ENCODE peak calls at places on chromosomes 2 and 18, in nine cellular contexts. One of them, this sample, is unnamed.

GRCh38 chr18:71529708-71530303 is 1014.3 kb downstream of the CBLN2 start:
- DNase-seq in mesendoderm: no peak
- DNase-seq in SJSA1: no peak
- DNase-seq in pancreas: no peak
- DNase-seq in tibial nerve: no peak
- DNase-seq in H9: no peak
- DNase-seq in thoracic aorta: no peak
- DNase-seq in foreskin keratinocyte: peak; percentile 20
- DNase-seq in psoas muscle: no peak
- DNase-seq in this sample: no peak

GRCh38 chr2:33110461-33110860 is 163.7 kb downstream of the LTBP1 start:
- DNase-seq in mesendoderm: no peak
- DNase-seq in foreskin keratinocyte: no peak
- DNase-seq in SJSA1: no peak
- DNase-seq in thoracic aorta: no peak
- DNase-seq in tibial nerve: no peak
- DNase-seq in psoas muscle: no peak
- DNase-seq in pancreas: no peak
- DNase-seq in H9: no peak
- DNase-seq in this sample: no peak

GRCh38 chr18:7071600-7071999 is 46.0 kb downstream of the LAMA1 start:
- DNase-seq in mesendoderm: no peak
- DNase-seq in pancreas: no peak
- DNase-seq in H9: no peak
- DNase-seq in foreskin keratinocyte: no peak
- DNase-seq in psoas muscle: no peak
- DNase-seq in SJSA1: no peak
- DNase-seq in tibial nerve: no peak
- DNase-seq in thoracic aorta: no peak
- DNase-seq in this sample: no peak

GRCh38 chr18:13710460-13710859 is 15.9 kb downstream of the FAM210A start:
- DNase-seq in pancreas: no peak
- DNase-seq in SJSA1: no peak
- DNase-seq in tibial nerve: no peak
- DNase-seq in thoracic aorta: no peak
- DNase-seq in H9: no peak
- DNase-seq in foreskin keratinocyte: peak; percentile 100
- DNase-seq in psoas muscle: no peak
- DNase-seq in mesendoderm: no peak
- DNase-seq in this sample: no peak

GRCh38 chr18:9323750-9324445 is 10.7 kb upstream of the TWSG1 start:
- DNase-seq in pancreas: no peak
- DNase-seq in psoas muscle: no peak
- DNase-seq in mesendoderm: no peak
- DNase-seq in foreskin keratinocyte: peak; percentile 79
- DNase-seq in thoracic aorta: no peak
- DNase-seq in SJSA1: no peak
- DNase-seq in tibial nerve: no peak
- DNase-seq in H9: no peak
- DNase-seq in this sample: no peak

GRCh38 chr18:48764452-48764851 is 186.3 kb downstream of the SMAD7 start:
- DNase-seq in SJSA1: no peak
- DNase-seq in tibial nerve: no peak
- DNase-seq in H9: no peak
- DNase-seq in pancreas: no peak
- DNase-seq in thoracic aorta: no peak
- DNase-seq in foreskin keratinocyte: no peak
- DNase-seq in mesendoderm: no peak
- DNase-seq in psoas muscle: peak; percentile 20
- DNase-seq in this sample: no peak

GRCh38 chr2:173550143-173550542 is 195.5 kb downstream of the CDCA7 start:
- DNase-seq in psoas muscle: no peak
- DNase-seq in H9: no peak
- DNase-seq in foreskin keratinocyte: no peak
- DNase-seq in tibial nerve: no peak
- DNase-seq in mesendoderm: no peak
- DNase-seq in pancreas: no peak
- DNase-seq in thoracic aorta: no peak
- DNase-seq in SJSA1: peak; percentile 62
- DNase-seq in this sample: no peak

GRCh38 chr2:190804182-190804795 is 76.3 kb upstream of the GLS start:
- DNase-seq in mesendoderm: no peak
- DNase-seq in tibial nerve: peak; percentile 13
- DNase-seq in pancreas: no peak
- DNase-seq in foreskin keratinocyte: no peak
- DNase-seq in SJSA1: no peak
- DNase-seq in H9: no peak
- DNase-seq in psoas muscle: no peak
- DNase-seq in thoracic aorta: no peak
- DNase-seq in this sample: no peak

GRCh38 chr2:177887722-177888121 is 184.9 kb downstream of the PDE11A start:
- DNase-seq in psoas muscle: no peak
- DNase-seq in pancreas: no peak
- DNase-seq in H9: no peak
- DNase-seq in foreskin keratinocyte: no peak
- DNase-seq in tibial nerve: no peak
- DNase-seq in thoracic aorta: no peak
- DNase-seq in mesendoderm: no peak
- DNase-seq in SJSA1: no peak
- DNase-seq in this sample: no peak

GRCh38 chr2:55099878-55100820 is 49.9 kb upstream of the RTN4 start:
- DNase-seq in SJSA1: peak; percentile 31
- DNase-seq in H9: no peak
- DNase-seq in tibial nerve: no peak
- DNase-seq in thoracic aorta: no peak
- DNase-seq in pancreas: no peak
- DNase-seq in mesendoderm: no peak
- DNase-seq in foreskin keratinocyte: no peak
- DNase-seq in psoas muscle: no peak
- DNase-seq in this sample: no peak

GRCh38 chr2:55099493-55099877 is 49.2 kb upstream of the RTN4 start:
- DNase-seq in foreskin keratinocyte: no peak
- DNase-seq in psoas muscle: no peak
- DNase-seq in H9: no peak
- DNase-seq in mesendoderm: no peak
- DNase-seq in tibial nerve: no peak
- DNase-seq in thoracic aorta: no peak
- DNase-seq in pancreas: no peak
- DNase-seq in SJSA1: no peak
- DNase-seq in this sample: no peak

GRCh38 chr2:55097083-55097461 is 46.8 kb upstream of the RTN4 start:
- DNase-seq in pancreas: no peak
- DNase-seq in thoracic aorta: no peak
- DNase-seq in tibial nerve: no peak
- DNase-seq in mesendoderm: no peak
- DNase-seq in SJSA1: no peak
- DNase-seq in psoas muscle: no peak
- DNase-seq in foreskin keratinocyte: no peak
- DNase-seq in H9: no peak
- DNase-seq in this sample: no peak

GRCh38 chr2:55096586-55096985 is 46.3 kb upstream of the RTN4 start:
- DNase-seq in H9: no peak
- DNase-seq in foreskin keratinocyte: no peak
- DNase-seq in psoas muscle: no peak
- DNase-seq in tibial nerve: no peak
- DNase-seq in mesendoderm: no peak
- DNase-seq in pancreas: no peak
- DNase-seq in thoracic aorta: no peak
- DNase-seq in SJSA1: no peak
- DNase-seq in this sample: no peak

GRCh38 chr2:55097462-55098410 is 47.5 kb upstream of the RTN4 start:
- DNase-seq in SJSA1: no peak
- DNase-seq in tibial nerve: no peak
- DNase-seq in foreskin keratinocyte: no peak
- DNase-seq in thoracic aorta: no peak
- DNase-seq in psoas muscle: peak; percentile 54
- DNase-seq in pancreas: no peak
- DNase-seq in H9: no peak
- DNase-seq in mesendoderm: no peak
- DNase-seq in this sample: no peak
- H3K4me1 ChIP-seq in SJSA1: peaks cover 54% of the 10 kb centered on the region
- H3K4me1 ChIP-seq in tibial nerve: no peaks in the 10 kb centered on the region
- H3K4me1 ChIP-seq in foreskin keratinocyte: peaks cover 25% of the 10 kb centered on the region
- H3K4me1 ChIP-seq in thoracic aorta: peaks cover 64% of the 10 kb centered on the region
- H3K4me1 ChIP-seq in psoas muscle: peaks cover 39% of the 10 kb centered on the region
- H3K4me1 ChIP-seq in pancreas: peaks cover 35% of the 10 kb centered on the region
- H3K4me1 ChIP-seq in H9: no peaks in the 10 kb centered on the region
- H3K4me1 ChIP-seq in mesendoderm: no peaks in the 10 kb centered on the region
- H3K4me1 ChIP-seq in this sample: no peaks in the 10 kb centered on the region

DNA sequence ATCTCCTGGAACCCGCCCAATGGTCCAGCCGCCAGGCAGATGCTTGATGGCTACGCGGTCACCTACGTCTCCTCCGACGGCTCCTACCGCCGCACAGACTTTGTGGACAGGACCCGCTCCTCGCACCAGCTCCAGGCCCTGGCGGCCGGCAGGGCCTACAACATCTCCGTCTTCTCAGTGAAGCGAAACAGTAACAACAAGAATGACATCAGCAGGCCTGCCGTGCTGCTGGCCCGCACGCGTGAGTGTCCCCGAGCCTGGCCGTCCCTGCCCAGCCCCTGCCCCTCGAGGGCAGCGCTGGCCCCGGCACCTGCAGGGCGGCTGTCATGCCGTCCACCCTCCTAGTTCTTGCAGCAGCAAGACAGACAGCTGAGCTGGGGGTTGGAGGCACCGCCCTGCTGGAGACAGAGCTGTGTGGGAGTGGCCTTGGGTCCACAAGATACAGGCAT is 36.7 kb downstream of the MTERF4 start:
- DNase-seq in psoas muscle: no peak
- DNase-seq in foreskin keratinocyte: no peak
- DNase-seq in SJSA1: no peak
- DNase-seq in H9: no peak
- DNase-seq in thoracic aorta: no peak
- DNase-seq in tibial nerve: no peak
- DNase-seq in mesendoderm: no peak
- DNase-seq in pancreas: peak; percentile 51
- DNase-seq in this sample: no peak
- H3K27ac ChIP-seq in psoas muscle: no peak overlapping the region
- H3K27ac ChIP-seq in foreskin keratinocyte: no peak overlapping the region
- H3K27ac ChIP-seq in SJSA1: no peak overlapping the region
- H3K27ac ChIP-seq in H9: no peak overlapping the region
- H3K27ac ChIP-seq in thoracic aorta: no peak overlapping the region
- H3K27ac ChIP-seq in tibial nerve: no peak overlapping the region
- H3K27ac ChIP-seq in mesendoderm: no peak overlapping the region
- H3K27ac ChIP-seq in pancreas: no peak overlapping the region
- H3K27ac ChIP-seq in this sample: no peak overlapping the region

GRCh38 chr2:113229795-113230194 is 48.9 kb downstream of the PAX8 start:
- DNase-seq in mesendoderm: no peak
- DNase-seq in SJSA1: no peak
- DNase-seq in tibial nerve: no peak
- DNase-seq in pancreas: no peak
- DNase-seq in H9: no peak
- DNase-seq in thoracic aorta: no peak
- DNase-seq in foreskin keratinocyte: no peak
- DNase-seq in psoas muscle: no peak
- DNase-seq in this sample: no peak
- H3K4me1 ChIP-seq in mesendoderm: no peaks in the 10 kb centered on the region
- H3K4me1 ChIP-seq in SJSA1: peaks cover 5% of the 10 kb centered on the region
- H3K4me1 ChIP-seq in tibial nerve: no peaks in the 10 kb centered on the region
- H3K4me1 ChIP-seq in pancreas: no peaks in the 10 kb centered on the region
- H3K4me1 ChIP-seq in H9: no peaks in the 10 kb centered on the region
- H3K4me1 ChIP-seq in thoracic aorta: no peaks in the 10 kb centered on the region
- H3K4me1 ChIP-seq in foreskin keratinocyte: no peaks in the 10 kb centered on the region
- H3K4me1 ChIP-seq in psoas muscle: no peaks in the 10 kb centered on the region
- H3K4me1 ChIP-seq in this sample: no peaks in the 10 kb centered on the region

GRCh38 chr2:97718942-97719341 is 5.6 kb downstream of the ZAP70 start:
- DNase-seq in SJSA1: no peak
- DNase-seq in psoas muscle: peak; percentile 10
- DNase-seq in mesendoderm: no peak
- DNase-seq in pancreas: peak; percentile 21
- DNase-seq in H9: no peak
- DNase-seq in foreskin keratinocyte: no peak
- DNase-seq in thoracic aorta: no peak
- DNase-seq in tibial nerve: no peak
- DNase-seq in this sample: no peak

GRCh38 chr2:97715951-97716694 is 2.7 kb downstream of the ZAP70 start:
- DNase-seq in H9: no peak
- DNase-seq in SJSA1: no peak
- DNase-seq in psoas muscle: peak; percentile 25
- DNase-seq in tibial nerve: no peak
- DNase-seq in mesendoderm: no peak
- DNase-seq in pancreas: peak; percentile 36
- DNase-seq in thoracic aorta: no peak
- DNase-seq in foreskin keratinocyte: no peak
- DNase-seq in this sample: no peak

GRCh38 chr2:97716695-97717617 is 3.6 kb downstream of the ZAP70 start:
- DNase-seq in mesendoderm: no peak
- DNase-seq in SJSA1: no peak
- DNase-seq in tibial nerve: no peak
- DNase-seq in psoas muscle: peak; percentile 28
- DNase-seq in pancreas: peak; percentile 48
- DNase-seq in H9: no peak
- DNase-seq in foreskin keratinocyte: no peak
- DNase-seq in thoracic aorta: no peak
- DNase-seq in this sample: no peak

GRCh38 chr2:97718051-97718882 is 4.9 kb downstream of the ZAP70 start:
- DNase-seq in SJSA1: no peak
- DNase-seq in psoas muscle: peak; percentile 48
- DNase-seq in foreskin keratinocyte: no peak
- DNase-seq in H9: no peak
- DNase-seq in thoracic aorta: no peak
- DNase-seq in tibial nerve: no peak
- DNase-seq in mesendoderm: no peak
- DNase-seq in pancreas: peak; percentile 51
- DNase-seq in this sample: peak; percentile 66

DNA sequence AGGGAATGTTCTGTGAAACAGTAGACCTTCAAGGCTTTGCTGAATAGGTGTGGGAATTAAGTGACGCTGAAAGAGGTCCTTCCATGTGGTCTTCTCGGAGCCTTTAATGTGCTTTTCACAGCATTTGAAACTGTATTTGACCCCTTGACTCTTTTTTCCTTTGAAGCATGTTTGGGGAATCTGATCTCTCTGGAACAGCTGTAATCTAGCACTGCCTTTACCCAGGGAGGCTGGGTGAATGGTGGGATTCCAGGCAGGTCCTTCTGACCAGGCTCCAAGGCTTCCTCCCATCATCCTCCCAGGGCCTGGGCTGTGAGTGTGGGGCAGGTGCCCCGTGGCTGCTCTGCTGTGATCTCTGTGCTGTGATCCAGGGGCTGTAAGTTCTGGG is 4.2 kb downstream of the ZAP70 start:
- DNase-seq in H9: no peak
- DNase-seq in foreskin keratinocyte: no peak
- DNase-seq in SJSA1: no peak
- DNase-seq in psoas muscle: peak; percentile 18
- DNase-seq in thoracic aorta: no peak
- DNase-seq in tibial nerve: no peak
- DNase-seq in mesendoderm: no peak
- DNase-seq in pancreas: no peak
- DNase-seq in this sample: no peak
- H3K27ac ChIP-seq in H9: no peak overlapping the region
- H3K27ac ChIP-seq in foreskin keratinocyte: no peak overlapping the region
- H3K27ac ChIP-seq in SJSA1: no peak overlapping the region
- H3K27ac ChIP-seq in psoas muscle: no peak overlapping the region
- H3K27ac ChIP-seq in thoracic aorta: no peak overlapping the region
- H3K27ac ChIP-seq in tibial nerve: peak overlapping the region; percentile 40
- H3K27ac ChIP-seq in mesendoderm: no peak overlapping the region
- H3K27ac ChIP-seq in pancreas: no peak overlapping the region
- H3K27ac ChIP-seq in this sample: peak overlapping the region; percentile 98

This sample was measured in effector memory CD4-positive, alpha-beta T cell.